ENCODE peak calls at places on chromosomes 2 and 18, in ten cellular contexts. G is gastrocnemius medialis, R is A549, Z is adrenal gland, F is prostate gland, S is stomach, C is body of pancreas, O is breast epithelium, T is HepG2, P is HCT116. W is an unnamed sample.
A peak's percentile ranks its signal among the peaks of the same experiment; 100 is the strongest.

GRCh38 chr2:119174216-119174992 is 15.9 kb upstream of the C1QL2 start:
- DNase-seq in G (no peak), R (peak; percentile 41), Z (peak; percentile 48), F (no peak), S (peak; percentile 40), C (peak; percentile 53), O (no peak), T (peak; percentile 37), P (peak; percentile 41), W (no peak)

GRCh38 chr18:48459016-48459415 is 49.8 kb upstream of the ZBTB7C start:
- DNase-seq in G (no peak), R (no peak), Z (no peak), F (no peak), S (no peak), C (no peak), O (no peak), T (no peak), P (no peak), W (no peak)

GRCh38 chr2:28080911-28081310 is 190.4 kb downstream of the BABAM2 start:
- DNase-seq in G (no peak), R (no peak), Z (no peak), F (peak; percentile 57), S (no peak), C (no peak), O (no peak), T (no peak), P (no peak), W (peak; percentile 24)

GRCh38 chr2:190069936-190070696 is 7.6 kb upstream of the MSTN start:
- DNase-seq in G (no peak), R (peak; percentile 7), Z (peak; percentile 41), F (peak; percentile 43), S (peak; percentile 68), C (peak; percentile 77), O (no peak), T (peak; percentile 68), P (peak; percentile 71), W (peak; percentile 31)

GRCh38 chr18:3758531-3758930 is 308.6 kb downstream of the TGIF1 start:
- DNase-seq in G (no peak), R (no peak), Z (no peak), F (no peak), S (no peak), C (no peak), O (no peak), T (no peak), P (peak; percentile 6), W (no peak)

GRCh38 chr18:24915547-24915946 is 436.4 kb downstream of the ZNF521 start:
- DNase-seq in G (no peak), R (no peak), Z (no peak), F (no peak), S (no peak), C (no peak), O (no peak), T (no peak), P (no peak), W (no peak)

GRCh38 chr2:100031604-100032003 is 110.8 kb downstream of the AFF3 start:
- DNase-seq in G (no peak), R (no peak), Z (no peak), F (no peak), S (no peak), C (no peak), O (no peak), T (no peak), P (no peak), W (no peak)

GRCh38 chr2:155412599-155412998 is 714.1 kb downstream of the KCNJ3 start:
- DNase-seq in G (no peak), R (no peak), Z (no peak), F (no peak), S (no peak), C (no peak), O (no peak), T (no peak), P (no peak), W (no peak)

GRCh38 chr2:88614497-88615157 is 12.6 kb downstream of the EIF2AK3 start:
- DNase-seq in G (no peak), R (no peak), Z (no peak), F (no peak), S (no peak), C (no peak), O (no peak), T (no peak), P (no peak), W (no peak)

GRCh38 chr2:237298323-237299118 is 115.4 kb downstream of the COL6A3 start:
- DNase-seq in G (no peak), R (no peak), Z (no peak), F (peak; percentile 13), S (no peak), C (no peak), O (no peak), T (peak; percentile 51), P (peak; percentile 71), W (peak; percentile 58)

GRCh38 chr18:21112140-21112473 is 494 bp upstream of the ROCK1 start:
- DNase-seq in G (no peak), R (no peak), Z (no peak), F (no peak), S (no peak), C (no peak), O (no peak), T (no peak), P (no peak), W (peak; percentile 78)

GRCh38 chr2:186599186-186599778 is 9.4 kb downstream of the ITGAV start:
- DNase-seq in G (no peak), R (no peak), Z (peak; percentile 25), F (no peak), S (no peak), C (no peak), O (no peak), T (no peak), P (no peak), W (no peak)

GRCh38 chr2:1491751-1492150 is 78.5 kb downstream of the TPO start:
- DNase-seq in G (no peak), R (no peak), Z (no peak), F (no peak), S (peak; percentile 24), C (no peak), O (peak; percentile 24), T (no peak), P (no peak), W (no peak)

GRCh38 chr2:1486670-1487069 is 73.4 kb downstream of the TPO start:
- DNase-seq in G (no peak), R (no peak), Z (no peak), F (no peak), S (no peak), C (no peak), O (no peak), T (no peak), P (no peak), W (no peak)

GRCh38 chr2:1488851-1489250 is 75.6 kb downstream of the TPO start:
- DNase-seq in G (no peak), R (no peak), Z (no peak), F (no peak), S (no peak), C (no peak), O (peak; percentile 35), T (no peak), P (no peak), W (no peak)

GRCh38 chr2:1489486-1489885 is 76.2 kb downstream of the TPO start:
- DNase-seq in G (no peak), R (no peak), Z (no peak), F (no peak), S (peak; percentile 3), C (no peak), O (peak; percentile 10), T (no peak), P (no peak), W (no peak)

GRCh38 chr2:1487758-1488715 is 74.8 kb downstream of the TPO start:
- DNase-seq in G (no peak), R (no peak), Z (no peak), F (no peak), S (no peak), C (no peak), O (no peak), T (no peak), P (no peak), W (no peak)
- H3K27ac ChIP-seq in G (no peak overlapping the region), R (no peak overlapping the region), Z (no peak overlapping the region), F (no peak overlapping the region), S (no peak overlapping the region), C (no peak overlapping the region), O (no peak overlapping the region), T (no peak overlapping the region), P (peak overlapping the region; percentile 35), W (no peak overlapping the region)

DNA sequence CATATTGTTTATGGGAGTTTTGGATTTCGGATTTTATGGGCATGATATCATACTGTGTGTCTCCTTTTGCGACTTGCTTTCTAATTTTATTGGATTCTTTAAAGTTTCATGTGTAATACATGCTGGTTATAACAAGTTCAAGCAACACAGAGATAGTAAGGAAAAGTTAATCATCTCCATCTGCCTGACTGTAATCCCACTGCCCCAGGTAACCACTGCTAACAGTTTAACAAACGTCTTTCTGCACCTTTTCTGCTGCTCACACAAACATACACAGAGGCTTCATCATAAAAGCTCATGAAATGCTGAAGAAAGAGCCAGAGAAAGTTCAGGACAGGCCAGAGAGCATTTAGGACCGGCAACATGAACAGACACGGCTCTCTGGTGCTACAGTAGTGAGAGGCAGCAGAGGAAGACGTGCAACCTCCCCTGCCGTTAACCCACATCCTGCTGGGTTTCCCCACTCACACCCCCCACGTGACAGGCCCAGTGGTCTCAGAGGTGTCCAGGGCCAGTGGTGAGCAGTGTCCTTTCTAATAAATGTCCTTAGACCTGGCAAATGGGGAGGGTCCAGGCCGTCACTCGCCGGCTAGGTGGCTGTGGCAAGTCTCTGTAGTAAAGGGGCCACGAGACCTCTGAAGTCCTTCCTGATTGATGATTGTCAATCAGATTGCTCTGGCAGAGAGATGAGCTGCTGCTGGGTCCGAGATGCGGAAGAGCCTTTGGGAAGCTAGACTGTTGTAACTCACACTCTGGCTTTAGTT is 43.0 kb upstream of the SLC1A4 start:
- DNase-seq in G (no peak), R (no peak), Z (no peak), F (no peak), S (peak; percentile 38), C (no peak), O (no peak), T (no peak), P (no peak), W (no peak)
- TF ChIP-seq POLR2A in G (no peak), R (no peak), Z (no peak), F (no peak), S (no peak), C (no peak), O (no peak), T (no peak), P (no peak), W (no peak)

GRCh38 chr2:33275689-33276444 is 200.6 kb upstream of the RASGRP3 start:
- DNase-seq in G (peak; percentile 53), R (peak; percentile 93), Z (peak; percentile 67), F (no peak), S (peak; percentile 53), C (peak; percentile 50), O (no peak), T (peak; percentile 78), P (peak; percentile 6), W (peak; percentile 42)
- H3K4me3 ChIP-seq in G (no peak overlapping the region), R (no peak overlapping the region), Z (no peak overlapping the region), F (no peak overlapping the region), S (no peak overlapping the region), C (no peak overlapping the region), O (no peak overlapping the region), T (no peak overlapping the region), P (no peak overlapping the region), W (no peak overlapping the region)

DNA sequence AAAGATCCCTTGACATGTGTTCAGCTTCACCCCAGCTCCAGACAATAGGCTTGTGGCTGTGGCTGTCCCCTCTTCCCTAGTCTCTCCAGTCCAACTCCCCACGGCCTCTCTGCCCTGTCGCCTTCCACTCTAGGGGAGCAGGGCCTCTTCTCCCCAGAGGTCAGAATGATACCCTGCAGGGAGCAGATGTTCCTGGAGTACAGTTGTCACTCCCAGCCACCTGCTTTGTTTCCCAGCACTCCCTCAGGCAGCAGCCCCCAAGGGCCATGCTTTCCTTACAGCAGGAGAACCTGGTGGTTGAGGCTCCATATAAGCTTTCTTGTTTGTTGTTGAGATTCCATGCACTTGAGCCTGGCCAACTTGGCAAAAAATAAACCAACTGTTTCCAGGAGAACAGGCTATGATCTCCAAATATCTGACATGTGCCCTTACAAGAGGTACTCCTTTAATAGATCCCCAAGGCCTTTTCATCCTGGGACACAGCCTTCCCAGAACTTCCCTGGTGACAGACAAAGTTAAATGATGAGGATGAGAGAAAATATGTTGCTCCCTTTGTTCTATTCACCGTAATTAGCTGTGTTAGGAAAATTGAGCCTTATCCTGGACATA is 45.1 kb downstream of the DPYSL5 start:
- DNase-seq in G (no peak), R (no peak), Z (no peak), F (no peak), S (no peak), C (no peak), O (no peak), T (no peak), P (no peak), W (no peak)
- H3K27ac ChIP-seq in G (no peak overlapping the region), R (no peak overlapping the region), Z (no peak overlapping the region), F (no peak overlapping the region), S (no peak overlapping the region), C (no peak overlapping the region), O (no peak overlapping the region), T (no peak overlapping the region), P (no peak overlapping the region), W (no peak overlapping the region)

W was measured in uterus.